ENCODE peak calls at places on chromosomes 4 and X, in four cellular contexts. One of them, this sample, is unnamed. For H3K4me1, the result is how much of the 10 kb centered on the place peaks cover.

GRCh38 chr4:143026459-143027170 is 158.1 kb upstream of the USP38 start:
- DNase-seq in A549: no peak
- DNase-seq in ovary: no peak
- DNase-seq in stomach: no peak
- DNase-seq in this sample: peak

GRCh38 chr4:124526760-124527159 is 185.8 kb downstream of the ANKRD50 start:
- DNase-seq in A549: no peak
- DNase-seq in ovary: no peak
- DNase-seq in stomach: no peak
- DNase-seq in this sample: no peak

GRCh38 chr4:85127653-85128052 is 161.2 kb upstream of the WDFY3 start:
- DNase-seq in A549: peak
- DNase-seq in ovary: no peak
- DNase-seq in stomach: no peak
- DNase-seq in this sample: peak

GRCh38 chr4:136864580-136865185 is 667.6 kb downstream of the PCDH18 start:
- DNase-seq in A549: peak
- DNase-seq in ovary: no peak
- DNase-seq in stomach: no peak
- DNase-seq in this sample: no peak

GRCh38 chr4:61838072-61838471 is 637.9 kb downstream of the ADGRL3 start:
- DNase-seq in A549: no peak
- DNase-seq in ovary: no peak
- DNase-seq in stomach: no peak
- DNase-seq in this sample: no peak

GRCh38 chrX:17519349-17519748 is 144.3 kb downstream of the NHS start:
- DNase-seq in A549: no peak
- DNase-seq in ovary: peak
- DNase-seq in stomach: no peak
- DNase-seq in this sample: no peak

GRCh38 chr4:138055890-138056289 is 186.3 kb downstream of the SLC7A11 start:
- DNase-seq in A549: no peak
- DNase-seq in ovary: no peak
- DNase-seq in stomach: no peak
- DNase-seq in this sample: no peak

GRCh38 chr4:88189418-88189738 is 30.9 kb upstream of the ABCG2 start:
- DNase-seq in A549: no peak
- DNase-seq in ovary: no peak
- DNase-seq in stomach: no peak
- DNase-seq in this sample: no peak

GRCh38 chr4:165839615-165840333 is 33.3 kb upstream of the TLL1 start:
- DNase-seq in A549: no peak
- DNase-seq in ovary: no peak
- DNase-seq in stomach: no peak
- DNase-seq in this sample: no peak

GRCh38 chrX:129540068-129540653 is at the start of gene OCRL:
- DNase-seq in A549: peak
- DNase-seq in ovary: peak
- DNase-seq in stomach: peak
- DNase-seq in this sample: peak

GRCh38 chrX:73728518-73729023 is 165.6 kb downstream of the CHIC1 start:
- DNase-seq in A549: no peak
- DNase-seq in ovary: no peak
- DNase-seq in stomach: no peak
- DNase-seq in this sample: no peak

GRCh38 chrX:95893632-95894031 is 791.0 kb upstream of the DIAPH2 start:
- DNase-seq in A549: no peak
- DNase-seq in ovary: no peak
- DNase-seq in stomach: no peak
- DNase-seq in this sample: no peak

GRCh38 chr4:136412708-136413107 is 1119.6 kb downstream of the PCDH18 start:
- DNase-seq in A549: no peak
- DNase-seq in ovary: no peak
- DNase-seq in stomach: no peak
- DNase-seq in this sample: no peak

GRCh38 chr4:182807346-182807745 is 109.8 kb downstream of the DCTD start:
- DNase-seq in A549: no peak
- DNase-seq in ovary: no peak
- DNase-seq in stomach: no peak
- DNase-seq in this sample: no peak

GRCh38 chrX:100895365-100896075 is 21.4 kb upstream of the NOX1 start:
- DNase-seq in A549: no peak
- DNase-seq in ovary: no peak
- DNase-seq in stomach: peak
- DNase-seq in this sample: peak

GRCh38 chr4:181264908-181265307 is 978.3 kb upstream of the TENM3 start:
- DNase-seq in A549: no peak
- DNase-seq in ovary: no peak
- DNase-seq in stomach: no peak
- DNase-seq in this sample: no peak

GRCh38 chrX:129622757-129623301 is 31.9 kb downstream of the APLN start:
- DNase-seq in A549: no peak
- DNase-seq in ovary: no peak
- DNase-seq in stomach: no peak
- DNase-seq in this sample: no peak

GRCh38 chrX:52015794-52016193 is 53.2 kb downstream of the MAGED4B start:
- DNase-seq in A549: no peak
- DNase-seq in ovary: no peak
- DNase-seq in stomach: no peak
- DNase-seq in this sample: no peak

GRCh38 chrX:63913719-63914118 is 128.7 kb upstream of the ARHGEF9 start:
- DNase-seq in A549: no peak
- DNase-seq in ovary: no peak
- DNase-seq in stomach: no peak
- DNase-seq in this sample: no peak

GRCh38 chrX:87578978-87579377 is 61.4 kb downstream of the KLHL4 start:
- DNase-seq in A549: no peak
- DNase-seq in ovary: no peak
- DNase-seq in stomach: no peak
- DNase-seq in this sample: no peak

GRCh38 chr4:54498661-54499111 is 159.1 kb upstream of the KIT start:
- DNase-seq in A549: no peak
- DNase-seq in ovary: no peak
- DNase-seq in stomach: no peak
- DNase-seq in this sample: no peak

GRCh38 chrX:123859409-123859827 is 435 bp upstream of the XIAP start:
- DNase-seq in A549: no peak
- DNase-seq in ovary: peak
- DNase-seq in stomach: peak
- DNase-seq in this sample: no peak

GRCh38 chrX:44012484-44013096 is 39.4 kb upstream of the NDP start:
- DNase-seq in A549: peak
- DNase-seq in ovary: no peak
- DNase-seq in stomach: peak
- DNase-seq in this sample: peak

GRCh38 chr4:87057835-87058234 is 123.0 kb downstream of the AFF1 start:
- DNase-seq in A549: no peak
- DNase-seq in ovary: no peak
- DNase-seq in stomach: no peak
- DNase-seq in this sample: no peak

GRCh38 chrX:136028383-136028984 is 43.2 kb downstream of the SLC9A6 start:
- DNase-seq in A549: peak
- DNase-seq in ovary: no peak
- DNase-seq in stomach: no peak
- DNase-seq in this sample: no peak

GRCh38 chr4:182560358-182560757 is 317.2 kb downstream of the TENM3 start:
- DNase-seq in A549: no peak
- DNase-seq in ovary: no peak
- DNase-seq in stomach: no peak
- DNase-seq in this sample: no peak

GRCh38 chr4:139017861-139018260 is 2.3 kb downstream of the NOCT start:
- DNase-seq in A549: no peak
- DNase-seq in ovary: no peak
- DNase-seq in stomach: no peak
- DNase-seq in this sample: no peak

GRCh38 chrX:139246295-139246694 is 284.2 kb upstream of the F9 start:
- DNase-seq in A549: no peak
- DNase-seq in ovary: no peak
- DNase-seq in stomach: no peak
- DNase-seq in this sample: no peak

GRCh38 chr4:6731301-6731641 is 15.3 kb downstream of the BLOC1S4 start:
- DNase-seq in A549: no peak
- DNase-seq in ovary: no peak
- DNase-seq in stomach: no peak
- DNase-seq in this sample: no peak

GRCh38 chr4:100539706-100540105 is 21.9 kb upstream of the EMCN start:
- DNase-seq in A549: no peak
- DNase-seq in ovary: no peak
- DNase-seq in stomach: no peak
- DNase-seq in this sample: no peak

GRCh38 chr4:133377286-133377685 is 228.2 kb downstream of the PCDH10 start:
- DNase-seq in A549: no peak
- DNase-seq in ovary: no peak
- DNase-seq in stomach: no peak
- DNase-seq in this sample: no peak

GRCh38 chr4:133385161-133385954 is 236.3 kb downstream of the PCDH10 start:
- DNase-seq in A549: no peak
- DNase-seq in ovary: no peak
- DNase-seq in stomach: no peak
- DNase-seq in this sample: no peak

GRCh38 chr4:133379681-133380438 is 230.8 kb downstream of the PCDH10 start:
- DNase-seq in A549: no peak
- DNase-seq in ovary: no peak
- DNase-seq in stomach: no peak
- DNase-seq in this sample: no peak
- TF ChIP-seq POLR2A in A549: no peak
- TF ChIP-seq POLR2A in ovary: no peak
- TF ChIP-seq POLR2A in stomach: no peak
- TF ChIP-seq POLR2A in this sample: no peak

GRCh38 chrX:110049096-110049495 is 46.2 kb downstream of the TMEM164 start:
- DNase-seq in A549: no peak
- DNase-seq in ovary: no peak
- DNase-seq in stomach: no peak
- DNase-seq in this sample: no peak
- H3K4me1 ChIP-seq in A549: half or more
- H3K4me1 ChIP-seq in ovary: under half
- H3K4me1 ChIP-seq in stomach: under half
- H3K4me1 ChIP-seq in this sample: under half

GRCh38 chrX:38805294-38806053 is 4.2 kb downstream of the MID1IP1 start:
- DNase-seq in A549: peak
- DNase-seq in ovary: peak
- DNase-seq in stomach: peak
- DNase-seq in this sample: peak

GRCh38 chrX:38804481-38805293 is 3.4 kb downstream of the MID1IP1 start:
- DNase-seq in A549: peak
- DNase-seq in ovary: peak
- DNase-seq in stomach: peak
- DNase-seq in this sample: peak

GRCh38 chrX:38803286-38803608 is 2.0 kb downstream of the MID1IP1 start:
- DNase-seq in A549: no peak
- DNase-seq in ovary: no peak
- DNase-seq in stomach: no peak
- DNase-seq in this sample: no peak

GRCh38 chrX:38806054-38806389 is 4.8 kb downstream of the MID1IP1 start:
- DNase-seq in A549: peak
- DNase-seq in ovary: no peak
- DNase-seq in stomach: no peak
- DNase-seq in this sample: no peak

GRCh38 chrX:38803609-38804480 is 2.6 kb downstream of the MID1IP1 start:
- DNase-seq in A549: peak
- DNase-seq in ovary: peak
- DNase-seq in stomach: peak
- DNase-seq in this sample: peak
- TF ChIP-seq POLR2A in A549: peak
- TF ChIP-seq POLR2A in ovary: peak
- TF ChIP-seq POLR2A in stomach: no peak
- TF ChIP-seq POLR2A in this sample: no peak

DNA sequence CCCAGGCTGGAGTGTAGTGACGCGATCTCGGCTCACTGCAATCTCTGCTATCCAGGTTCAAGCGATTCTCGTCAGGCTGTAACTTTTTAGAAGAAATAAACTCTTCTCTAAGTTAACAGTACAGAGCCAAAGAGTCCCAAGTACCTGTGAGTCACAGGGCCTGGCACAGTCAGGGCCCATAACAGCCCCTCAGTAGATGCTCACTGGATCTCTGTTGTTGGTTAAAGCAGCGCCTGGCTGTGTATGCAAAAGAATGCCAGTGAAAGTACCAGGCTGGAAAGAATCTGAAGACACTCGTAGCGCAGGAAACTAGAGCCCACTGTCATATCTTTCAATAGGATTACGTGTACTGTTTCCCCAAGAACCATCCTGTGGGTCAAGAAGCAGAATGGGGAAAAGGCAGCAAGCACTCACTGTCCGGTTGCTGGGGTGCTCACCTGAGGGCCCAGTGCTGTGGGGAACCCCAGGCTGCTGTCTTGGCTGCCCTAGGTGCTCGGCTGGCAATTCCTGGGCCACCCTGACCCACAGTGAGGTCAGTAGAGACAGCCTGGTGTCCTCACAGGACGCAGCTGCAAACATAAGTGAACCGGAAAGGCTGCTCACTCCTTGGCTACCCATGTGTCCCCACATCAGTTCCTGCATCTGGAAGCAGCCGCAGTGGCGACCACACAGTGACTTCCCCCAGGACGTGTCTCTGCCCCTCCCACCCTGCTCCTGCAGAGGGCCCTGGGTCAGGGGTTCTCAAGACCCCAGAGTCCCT is 3.1 kb upstream of the SLBP start:
- DNase-seq in A549: no peak
- DNase-seq in ovary: no peak
- DNase-seq in stomach: no peak
- DNase-seq in this sample: no peak
- H3K4me1 ChIP-seq in A549: under half
- H3K4me1 ChIP-seq in ovary: under half
- H3K4me1 ChIP-seq in stomach: half or more
- H3K4me1 ChIP-seq in this sample: under half

DNA sequence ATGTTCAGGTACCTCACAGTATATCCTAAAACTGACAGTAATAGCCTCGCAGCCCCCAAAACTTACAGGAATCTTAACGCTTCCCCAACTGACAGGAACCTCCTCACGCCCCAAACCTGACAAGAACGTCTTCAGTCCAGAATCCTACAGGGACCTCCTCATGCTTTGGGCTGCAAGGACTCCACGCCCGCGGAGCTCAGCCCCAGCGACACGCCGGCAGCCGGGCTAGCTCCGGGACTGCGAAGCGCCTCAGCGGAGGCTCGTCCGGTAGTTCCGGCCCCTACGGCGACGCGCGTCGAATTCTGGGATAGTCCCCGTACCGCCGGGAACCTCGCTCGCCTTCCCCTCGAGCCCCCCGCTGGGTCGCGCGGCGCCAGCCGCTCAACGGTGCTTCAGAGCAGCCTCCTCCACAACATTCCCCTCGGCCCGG is 562 bp downstream of the PHF8 start:
- DNase-seq in A549: no peak
- DNase-seq in ovary: peak
- DNase-seq in stomach: peak
- DNase-seq in this sample: peak
- TF ChIP-seq POLR2A in A549: peak
- TF ChIP-seq POLR2A in ovary: no peak
- TF ChIP-seq POLR2A in stomach: no peak
- TF ChIP-seq POLR2A in this sample: no peak

GRCh38 chr4:38785041-38785790 is 2.4 kb upstream of the TLR10 start:
- DNase-seq in A549: no peak
- DNase-seq in ovary: no peak
- DNase-seq in stomach: no peak
- DNase-seq in this sample: no peak
- H3K4me1 ChIP-seq in A549: under half
- H3K4me1 ChIP-seq in ovary: under half
- H3K4me1 ChIP-seq in stomach: under half
- H3K4me1 ChIP-seq in this sample: under half